ENCODE peak calls at places on chromosomes 1 and 21, in six cellular contexts. G is fibroblast of lung, B is DND-41, P is upper lobe of right lung, D is uterus, Y is spleen. F is an unnamed sample. For H3K36me3, the result is how much of the 10 kb centered on the place peaks cover.

GRCh38 chr1:36425791-36426190 is 24.5 kb downstream of the OSCP1 start:
- DNase-seq in G (no peak), D (no peak), B (no peak), P (no peak), Y (no peak), F (no peak)

GRCh38 chr1:167676916-167677848 is 44.6 kb upstream of the MPZL1 start:
- DNase-seq in P (no peak), D (no peak), G (no peak), Y (no peak), B (no peak), F (peak)

GRCh38 chr1:15386128-15386824 is 23.4 kb upstream of the EFHD2 start:
- DNase-seq in B (no peak), G (peak), D (no peak), Y (no peak), P (no peak), F (no peak)

GRCh38 chr1:41784516-41785279 is 134.0 kb downstream of the HIVEP3 start:
- DNase-seq in Y (no peak), B (no peak), P (no peak), G (no peak), D (no peak), F (no peak)

GRCh38 chr1:226697151-226697575 is 41.9 kb downstream of the ITPKB start:
- DNase-seq in B (no peak), D (no peak), P (no peak), Y (no peak), G (peak), F (peak)

GRCh38 chr1:219124163-219124562 is 49.5 kb upstream of the LYPLAL1 start:
- DNase-seq in P (no peak), D (no peak), Y (no peak), G (no peak), B (no peak), F (no peak)

GRCh38 chr1:186950547-186950946 is 121.8 kb downstream of the PLA2G4A start:
- DNase-seq in P (no peak), B (no peak), D (no peak), Y (no peak), G (no peak), F (no peak)

GRCh38 chr1:64098436-64098835 is 105.0 kb upstream of the UBE2U start:
- DNase-seq in D (no peak), B (no peak), Y (no peak), P (no peak), G (no peak), F (no peak)

GRCh38 chr1:182630586-182630985 is 26.4 kb upstream of the RGS16 start:
- DNase-seq in Y (no peak), D (no peak), B (no peak), G (no peak), P (no peak), F (no peak)

GRCh38 chr1:164380893-164381292 is 178.1 kb upstream of the PBX1 start:
- DNase-seq in B (no peak), P (no peak), D (no peak), G (peak), Y (no peak), F (no peak)

GRCh38 chr1:206081811-206082210 is 28.8 kb downstream of the RHEX start:
- DNase-seq in B (no peak), P (no peak), G (no peak), D (peak), Y (no peak), F (no peak)

GRCh38 chr1:152109231-152109997 is 5.8 kb downstream of the TCHH start:
- DNase-seq in G (peak), P (no peak), D (no peak), Y (no peak), B (no peak), F (no peak)

GRCh38 chr1:61082336-61083013 is at the start of gene NFIA:
- DNase-seq in G (peak), Y (peak), B (no peak), P (peak), D (peak), F (no peak)

GRCh38 chr1:1230656-1231399 is 973 bp downstream of the SDF4 start:
- DNase-seq in D (no peak), P (no peak), B (peak), G (peak), Y (no peak), F (no peak)

GRCh38 chr1:243926803-243927245 is 76.8 kb upstream of the AKT3 start:
- DNase-seq in D (no peak), Y (no peak), P (no peak), G (peak), B (no peak), F (no peak)

GRCh38 chr1:213989740-213990472 is 2.1 kb downstream of the PROX1 start:
- DNase-seq in D (no peak), Y (no peak), P (no peak), B (no peak), G (no peak), F (no peak)

GRCh38 chr1:222546548-222547259 is 1.2 kb downstream of the HHIPL2 start:
- DNase-seq in D (no peak), P (no peak), Y (no peak), G (peak), B (no peak), F (no peak)

GRCh38 chr1:228445867-228446584 is 29.4 kb upstream of the TRIM17 start:
- DNase-seq in D (no peak), G (peak), B (no peak), Y (no peak), P (no peak), F (peak)

GRCh38 chr1:188706742-188707141 is 1770.9 kb downstream of the BRINP3 start:
- DNase-seq in D (no peak), Y (no peak), B (no peak), P (no peak), G (no peak), F (no peak)

GRCh38 chr1:31497601-31498000 is 78.7 kb upstream of the TINAGL1 start:
- DNase-seq in D (no peak), Y (no peak), B (no peak), P (no peak), G (peak), F (no peak)

GRCh38 chr1:110245876-110246620 is 35.9 kb downstream of the KCNC4 start:
- DNase-seq in Y (peak), P (no peak), G (no peak), D (no peak), B (no peak), F (no peak)

GRCh38 chr1:226128487-226129075 is 58.0 kb downstream of the ACBD3 start:
- DNase-seq in G (peak), D (no peak), P (peak), Y (peak), B (no peak), F (no peak)

GRCh38 chr1:9275567-9276034 is 17.1 kb upstream of the SPSB1 start:
- DNase-seq in G (peak), D (no peak), Y (peak), P (peak), B (peak), F (peak)

DNA sequence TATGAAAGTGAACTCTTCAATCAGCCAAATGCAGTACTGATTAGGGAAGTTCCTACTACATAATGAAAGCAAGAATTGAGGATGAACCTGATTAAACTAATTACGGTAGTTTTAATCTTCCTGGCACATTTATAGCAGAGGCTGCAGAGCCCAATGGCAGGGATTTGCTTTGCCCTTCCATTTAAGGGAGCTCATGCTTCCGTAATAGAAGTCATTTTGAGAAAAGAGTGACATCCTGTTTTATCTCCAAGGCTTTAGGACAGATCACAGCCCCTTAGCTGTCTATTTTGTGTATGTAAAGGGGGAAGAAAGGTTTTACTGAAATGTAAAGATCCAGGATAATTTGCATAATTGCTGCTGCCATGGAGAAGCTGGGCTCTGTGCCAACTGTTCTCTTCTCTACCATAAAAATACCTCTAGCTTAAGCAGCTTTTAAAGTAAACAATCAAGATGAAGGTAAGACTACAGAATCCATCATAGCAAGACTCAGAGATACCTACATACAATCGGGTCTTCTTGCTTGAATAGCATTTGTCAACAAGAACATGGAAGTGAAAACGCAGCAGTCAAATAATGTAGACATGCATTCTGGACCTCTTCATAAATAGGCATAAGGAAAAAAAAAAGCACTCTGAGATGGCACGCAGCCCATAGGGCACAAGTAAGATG is 62.5 kb downstream of the ASH1L start:
- DNase-seq in Y (no peak), G (peak), B (no peak), P (no peak), D (no peak), F (peak)
- TF ChIP-seq CTCF in Y (no peak), G (no peak), B (no peak), P (no peak), D (no peak), F (no peak)

DNA sequence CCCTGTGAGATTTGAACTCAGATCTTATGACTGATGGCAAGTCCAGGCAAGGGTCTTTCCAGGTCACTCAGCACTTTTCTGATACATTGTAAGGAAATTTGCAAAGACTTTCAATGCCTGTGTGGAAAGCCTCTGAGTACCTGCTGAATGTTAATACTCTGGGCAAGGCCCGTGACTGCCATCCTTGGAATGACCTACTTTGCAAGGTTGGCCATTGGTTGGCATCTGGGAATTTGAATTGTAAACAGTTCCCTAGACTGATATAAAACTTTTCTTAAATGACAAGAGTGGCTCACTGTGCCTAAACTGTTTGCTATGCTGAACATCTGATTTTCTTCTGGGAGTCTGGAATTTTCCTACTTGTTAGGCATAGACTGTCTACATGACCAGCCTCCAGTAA is 57.1 kb downstream of the CD2 start:
- DNase-seq in B (no peak), Y (no peak), G (no peak), D (no peak), P (no peak), F (no peak)
- H3K36me3 ChIP-seq in B (under half), Y (under half), G (under half), D (under half), P (under half), F (under half)

GRCh38 chr1:18322353-18323032 is 158.2 kb upstream of the KLHDC7A start:
- DNase-seq in D (no peak), B (peak), Y (no peak), G (no peak), P (no peak), F (no peak)
- TF ChIP-seq CTCF in D (no peak), B (peak), Y (no peak), G (no peak), P (no peak), F (peak)

GRCh38 chr21:44867999-44868700 is 5.3 kb downstream of the PTTG1IP start:
- DNase-seq in Y (no peak), B (peak), D (no peak), G (no peak), P (peak), F (no peak)

GRCh38 chr21:44868707-44869106 is 4.8 kb downstream of the PTTG1IP start:
- DNase-seq in D (no peak), G (no peak), Y (no peak), B (no peak), P (peak), F (no peak)

GRCh38 chr21:44865561-44866280 is 7.8 kb downstream of the PTTG1IP start:
- DNase-seq in P (peak), Y (peak), D (no peak), B (peak), G (no peak), F (no peak)

GRCh38 chr21:44867464-44867863 is 6.0 kb downstream of the PTTG1IP start:
- DNase-seq in D (no peak), P (peak), G (no peak), B (no peak), Y (peak), F (no peak)

DNA sequence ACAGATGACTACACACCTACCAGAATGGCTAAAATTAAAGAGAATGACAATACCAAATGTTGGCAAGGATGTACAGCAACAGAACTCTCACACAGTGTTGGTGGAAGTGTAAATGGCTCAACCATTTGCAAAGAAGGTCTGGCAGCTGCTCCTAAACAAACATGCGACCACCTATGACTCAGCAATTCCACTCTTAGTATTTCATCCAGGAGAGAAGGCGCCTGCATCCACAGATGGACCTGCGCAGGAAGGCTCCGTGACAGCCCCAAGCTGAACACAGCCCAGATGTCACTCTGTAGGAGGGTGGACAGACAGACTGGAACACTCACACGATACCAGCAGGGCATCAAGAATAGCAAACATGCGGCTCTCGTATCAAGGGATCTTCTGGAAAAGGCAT is 6.7 kb downstream of the PTTG1IP start:
- DNase-seq in G (peak), D (no peak), Y (peak), B (no peak), P (peak), F (no peak)
- H3K36me3 ChIP-seq in G (under half), D (under half), Y (under half), B (under half), P (under half), F (under half)

DNA sequence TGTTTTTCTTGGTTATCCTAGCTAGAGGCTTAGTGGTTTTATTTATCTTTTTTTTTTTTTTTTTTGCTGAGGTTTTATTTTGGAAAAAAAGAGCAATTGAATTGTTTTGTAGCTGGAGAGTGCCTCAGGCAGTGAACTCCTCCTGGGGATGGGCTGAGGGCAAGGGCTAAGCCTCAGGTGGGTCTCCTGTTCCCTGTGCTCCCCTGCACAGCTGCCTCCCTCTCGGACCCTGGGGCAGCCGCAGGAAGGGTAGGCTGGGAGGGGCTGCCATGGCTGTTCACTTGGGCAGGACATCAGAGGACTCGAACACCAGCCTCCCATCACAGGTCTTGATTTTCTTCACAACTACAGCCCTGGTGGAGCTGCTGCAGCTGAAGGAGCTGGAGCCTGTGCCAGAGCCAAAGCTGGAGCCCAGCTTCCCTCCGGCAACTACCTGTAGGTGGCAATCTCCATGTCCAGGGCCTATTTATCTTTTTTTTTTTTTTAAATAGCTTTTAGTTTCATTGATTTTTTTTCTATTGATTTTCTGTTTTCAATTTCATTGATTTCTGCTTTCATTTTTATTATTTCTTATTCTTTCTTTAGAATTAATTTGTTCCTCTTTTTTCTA is 28.9 kb downstream of the LEPR start:
- DNase-seq in G (no peak), D (no peak), Y (no peak), P (no peak), B (no peak), F (no peak)
- TF ChIP-seq CTCF in G (no peak), D (no peak), Y (no peak), P (no peak), B (no peak), F (no peak)

DNA sequence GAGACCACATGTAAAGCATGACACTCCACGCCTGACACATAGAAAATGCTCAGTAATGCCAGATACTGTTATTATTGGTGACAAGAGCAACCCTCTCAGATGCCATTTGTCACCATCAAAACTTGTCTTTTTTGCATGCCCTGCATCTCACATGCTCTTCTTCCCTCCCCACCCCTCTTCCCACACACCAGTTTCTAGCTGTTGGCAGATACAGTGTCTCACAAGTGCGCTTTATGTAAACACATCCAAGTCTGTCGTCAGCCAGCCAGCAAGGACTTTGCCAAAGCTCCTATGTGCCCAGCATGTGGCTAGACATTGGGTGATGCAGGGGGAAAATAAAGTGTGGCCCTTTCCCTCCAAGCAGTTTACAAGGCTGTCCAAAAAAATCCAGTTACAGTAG is 44.9 kb upstream of the EPHA8 start:
- DNase-seq in P (no peak), D (no peak), G (peak), B (no peak), Y (no peak), F (no peak)
- H3K36me3 ChIP-seq in P (half or more), D (under half), G (under half), B (half or more), Y (half or more), F (under half)

DNA sequence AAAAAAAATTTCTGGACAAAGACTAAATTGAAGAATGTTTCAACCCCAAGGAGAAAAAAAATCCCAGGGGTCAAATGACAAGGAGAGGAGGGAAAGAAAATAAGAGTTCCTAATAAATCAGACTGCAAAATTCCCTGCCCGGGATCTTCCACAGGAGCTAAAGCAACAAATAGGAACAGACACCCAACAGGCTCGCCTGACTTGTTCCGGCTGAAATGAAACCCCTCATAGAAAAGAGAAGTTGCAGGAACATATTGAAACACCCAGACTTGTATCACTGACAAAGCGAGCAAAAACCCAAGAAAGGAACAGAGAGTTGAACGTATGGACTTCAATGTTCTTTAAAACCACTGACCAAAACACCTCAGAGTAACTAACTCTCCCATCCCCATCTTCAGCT is 123.0 kb downstream of the TIAM1 start:
- DNase-seq in B (no peak), P (no peak), D (no peak), Y (no peak), G (no peak), F (no peak)
- TF ChIP-seq CTCF in B (no peak), P (no peak), D (no peak), Y (no peak), G (no peak), F (no peak)

GRCh38 chr1:201493757-201494617 is 12.9 kb downstream of the CSRP1 start:
- DNase-seq in G (peak), Y (peak), B (no peak), D (peak), P (no peak), F (no peak)
- H3K36me3 ChIP-seq in G (under half), Y (under half), B (half or more), D (under half), P (under half), F (under half)